ENCODE peak calls at places on chromosome 3, in eight cellular contexts. F, A, C, I, Z, T, U and V are unnamed samples.

GRCh38 chr3:144187531-144188230 is 216.1 kb downstream of the DIPK2A start:
- DNase-seq in F (peak; percentile 16), A (peak; percentile 74), C (no peak), I (no peak), Z (no peak), T (no peak), U (peak; percentile 63), V (peak; percentile 68)

GRCh38 chr3:264394-265156 is 68.0 kb downstream of the CHL1 start:
- DNase-seq in F (peak; percentile 74), A (no peak), C (no peak), I (no peak), Z (no peak), T (no peak), U (no peak), V (peak; percentile 66)

GRCh38 chr3:69541823-69542264 is 156.0 kb upstream of the FRMD4B start:
- DNase-seq in F (peak; percentile 28), A (no peak), C (no peak), I (no peak), Z (peak; percentile 66), T (no peak), U (no peak), V (no peak)

GRCh38 chr3:14806641-14807263 is 12.0 kb upstream of the FGD5 start:
- DNase-seq in F (peak; percentile 22), A (no peak), C (no peak), I (no peak), Z (no peak), T (no peak), U (no peak), V (no peak)

GRCh38 chr3:128784228-128784627 is 58.2 kb downstream of the RAB7A start:
- DNase-seq in F (no peak), A (no peak), C (no peak), I (no peak), Z (no peak), T (no peak), U (peak; percentile 39), V (no peak)

GRCh38 chr3:880371-880770 is 212.5 kb upstream of the CNTN6 start:
- DNase-seq in F (no peak), A (no peak), C (no peak), I (no peak), Z (no peak), T (no peak), U (no peak), V (no peak)

GRCh38 chr3:82743196-82743595 is 981.8 kb upstream of the GBE1 start:
- DNase-seq in F (no peak), A (no peak), C (no peak), I (no peak), Z (no peak), T (no peak), U (no peak), V (no peak)

GRCh38 chr3:16448691-16449090 is 64.8 kb downstream of the RFTN1 start:
- DNase-seq in F (peak; percentile 97), A (peak; percentile 95), C (peak; percentile 93), I (no peak), Z (peak; percentile 76), T (peak; percentile 50), U (peak; percentile 87), V (peak; percentile 96)

GRCh38 chr3:86938305-86938704 is 52.6 kb downstream of the VGLL3 start:
- DNase-seq in F (no peak), A (no peak), C (no peak), I (no peak), Z (no peak), T (no peak), U (no peak), V (no peak)

GRCh38 chr3:170307998-170308398 is 49.5 kb upstream of the SKIL start:
- DNase-seq in F (peak; percentile 58), A (no peak), C (no peak), I (no peak), Z (no peak), T (no peak), U (no peak), V (no peak)

GRCh38 chr3:188749010-188749617 is 422.7 kb upstream of the TPRG1 start:
- DNase-seq in F (peak; percentile 37), A (no peak), C (no peak), I (peak; percentile 40), Z (no peak), T (no peak), U (peak; percentile 48), V (no peak)

GRCh38 chr3:42802876-42803799 is 1.2 kb downstream of the HIGD1A start:
- DNase-seq in F (peak; percentile 41), A (no peak), C (no peak), I (no peak), Z (no peak), T (peak; percentile 21), U (peak; percentile 10), V (no peak)

GRCh38 chr3:67605377-67605776 is 49.0 kb downstream of the SUCLG2 start:
- DNase-seq in F (peak; percentile 86), A (peak; percentile 30), C (no peak), I (no peak), Z (no peak), T (no peak), U (no peak), V (peak; percentile 35)

GRCh38 chr3:71185733-71186455 is 397.6 kb downstream of the FOXP1 start:
- DNase-seq in F (peak; percentile 86), A (no peak), C (no peak), I (no peak), Z (no peak), T (no peak), U (peak; percentile 20), V (no peak)

GRCh38 chr3:14877404-14877803 is 58.6 kb downstream of the FGD5 start:
- DNase-seq in F (no peak), A (no peak), C (no peak), I (no peak), Z (no peak), T (no peak), U (no peak), V (no peak)

GRCh38 chr3:184727357-184728060 is 15.6 kb upstream of the MAGEF1 start:
- DNase-seq in F (peak; percentile 75), A (no peak), C (no peak), I (peak; percentile 9), Z (no peak), T (peak; percentile 57), U (peak; percentile 75), V (no peak)

GRCh38 chr3:23202203-23202920 is 765 bp upstream of the UBE2E2 start:
- DNase-seq in F (peak; percentile 23), A (no peak), C (no peak), I (no peak), Z (peak; percentile 59), T (no peak), U (peak; percentile 3), V (no peak)

GRCh38 chr3:143109861-143110260 is 9.7 kb upstream of the CHST2 start:
- DNase-seq in F (no peak), A (no peak), C (no peak), I (no peak), Z (no peak), T (no peak), U (no peak), V (no peak)

GRCh38 chr3:10471337-10471721 is 34.1 kb downstream of the ATP2B2 start:
- DNase-seq in F (no peak), A (no peak), C (no peak), I (no peak), Z (no peak), T (no peak), U (no peak), V (no peak)

GRCh38 chr3:115340586-115340985 is 193.5 kb upstream of the ZBTB20 start:
- DNase-seq in F (no peak), A (no peak), C (no peak), I (no peak), Z (no peak), T (no peak), U (no peak), V (no peak)

GRCh38 chr3:115336836-115337235 is 189.7 kb upstream of the ZBTB20 start:
- DNase-seq in F (no peak), A (no peak), C (no peak), I (no peak), Z (no peak), T (no peak), U (no peak), V (no peak)

GRCh38 chr3:115341208-115341607 is 194.1 kb upstream of the ZBTB20 start:
- DNase-seq in F (peak; percentile 76), A (no peak), C (no peak), I (no peak), Z (no peak), T (no peak), U (no peak), V (peak; percentile 54)
- H3K4me3 ChIP-seq in F (no peak overlapping the region), A (no peak overlapping the region), C (no peak overlapping the region), I (no peak overlapping the region), Z (no peak overlapping the region), T (no peak overlapping the region), U (no peak overlapping the region), V (no peak overlapping the region)

GRCh38 chr3:52719618-52720017 is 13.7 kb downstream of the SPCS1 start:
- DNase-seq in F (no peak), A (no peak), C (no peak), I (no peak), Z (no peak), T (no peak), U (no peak), V (no peak)

GRCh38 chr3:52721002-52721741 is 15.3 kb downstream of the SPCS1 start:
- DNase-seq in F (peak; percentile 13), A (no peak), C (no peak), I (no peak), Z (no peak), T (no peak), U (no peak), V (no peak)

GRCh38 chr3:52723935-52724334 is 18.0 kb downstream of the SPCS1 start:
- DNase-seq in F (no peak), A (no peak), C (no peak), I (no peak), Z (no peak), T (no peak), U (no peak), V (no peak)

GRCh38 chr3:52722491-52722890 is 16.6 kb downstream of the SPCS1 start:
- DNase-seq in F (no peak), A (no peak), C (no peak), I (no peak), Z (no peak), T (no peak), U (no peak), V (no peak)

GRCh38 chr3:52721742-52722033 is 15.8 kb downstream of the SPCS1 start:
- DNase-seq in F (no peak), A (no peak), C (no peak), I (no peak), Z (no peak), T (no peak), U (no peak), V (no peak)
- H3K4me3 ChIP-seq in F (no peak overlapping the region), A (no peak overlapping the region), C (no peak overlapping the region), I (no peak overlapping the region), Z (no peak overlapping the region), T (no peak overlapping the region), U (no peak overlapping the region), V (no peak overlapping the region)

DNA sequence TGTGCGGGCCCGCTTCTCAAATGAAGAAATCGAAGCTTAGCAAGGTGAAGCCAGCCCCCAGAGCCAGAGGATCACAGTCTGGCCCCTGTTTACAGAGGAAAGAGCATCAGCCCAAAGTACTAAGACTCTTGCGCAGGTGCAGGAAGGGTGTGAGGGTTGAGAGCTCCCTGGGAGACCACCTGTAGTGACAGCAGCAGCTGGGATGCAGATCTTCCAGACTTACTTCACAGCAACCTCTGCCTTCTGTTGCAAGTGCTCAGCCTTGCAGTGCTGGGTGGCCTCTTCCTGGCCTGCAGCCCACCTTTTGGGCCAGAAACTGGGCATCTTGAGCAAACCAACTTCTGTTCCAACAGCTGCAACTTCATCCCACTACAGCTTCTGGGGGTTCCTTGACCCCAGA is 19.7 kb downstream of the SPATA12 start:
- DNase-seq in F (no peak), A (no peak), C (no peak), I (no peak), Z (no peak), T (no peak), U (no peak), V (no peak)
- H3K4me3 ChIP-seq in F (no peak overlapping the region), A (no peak overlapping the region), C (no peak overlapping the region), I (no peak overlapping the region), Z (no peak overlapping the region), T (no peak overlapping the region), U (no peak overlapping the region), V (no peak overlapping the region)

GRCh38 chr3:100603449-100603848 is 6.0 kb upstream of the ADGRG7 start:
- DNase-seq in F (peak; percentile 58), A (no peak), C (no peak), I (no peak), Z (no peak), T (no peak), U (peak; percentile 72), V (no peak)
- H3K4me3 ChIP-seq in F (no peak overlapping the region), A (no peak overlapping the region), C (no peak overlapping the region), I (peak overlapping the region; percentile 30), Z (no peak overlapping the region), T (no peak overlapping the region), U (peak overlapping the region; percentile 12), V (no peak overlapping the region)